ENCODE peak calls at places on chromosome 12, in nine cellular contexts. One of them, this sample, is unnamed.

GRCh38 chr12:1618489-1618888 is 10.5 kb upstream of the WNT5B start:
- DNase-seq in NCI-H345: no peak
- DNase-seq in cardiac fibroblast: no peak
- DNase-seq in SHP77: no peak
- DNase-seq in H54: no peak
- DNase-seq in aorta: no peak
- DNase-seq in T-cell: no peak
- DNase-seq in amniotic stem cell: no peak
- DNase-seq in NCI-H510A: no peak
- DNase-seq in this sample: no peak

GRCh38 chr12:77992760-77993159 is 162.1 kb downstream of the NAV3 start:
- DNase-seq in NCI-H345: no peak
- DNase-seq in cardiac fibroblast: no peak
- DNase-seq in SHP77: no peak
- DNase-seq in H54: no peak
- DNase-seq in aorta: no peak
- DNase-seq in T-cell: no peak
- DNase-seq in amniotic stem cell: no peak
- DNase-seq in NCI-H510A: no peak
- DNase-seq in this sample: no peak

GRCh38 chr12:2794261-2794735 is 472 bp upstream of the FKBP4 start:
- DNase-seq in NCI-H345: no peak
- DNase-seq in cardiac fibroblast: peak; percentile 49
- DNase-seq in SHP77: no peak
- DNase-seq in H54: no peak
- DNase-seq in aorta: no peak
- DNase-seq in T-cell: peak; percentile 13
- DNase-seq in amniotic stem cell: no peak
- DNase-seq in NCI-H510A: peak; percentile 39
- DNase-seq in this sample: peak; percentile 32

GRCh38 chr12:85029456-85029855 is 6.6 kb downstream of the TSPAN19 start:
- DNase-seq in NCI-H345: peak; percentile 36
- DNase-seq in cardiac fibroblast: peak; percentile 63
- DNase-seq in SHP77: peak; percentile 24
- DNase-seq in H54: no peak
- DNase-seq in aorta: no peak
- DNase-seq in T-cell: no peak
- DNase-seq in amniotic stem cell: peak; percentile 8
- DNase-seq in NCI-H510A: no peak
- DNase-seq in this sample: peak; percentile 64

GRCh38 chr12:64744422-64745258 is 14.6 kb downstream of the GNS start:
- DNase-seq in NCI-H345: no peak
- DNase-seq in cardiac fibroblast: peak; percentile 56
- DNase-seq in SHP77: no peak
- DNase-seq in H54: no peak
- DNase-seq in aorta: no peak
- DNase-seq in T-cell: no peak
- DNase-seq in amniotic stem cell: no peak
- DNase-seq in NCI-H510A: no peak
- DNase-seq in this sample: no peak

GRCh38 chr12:43453761-43454160 is 98.2 kb downstream of the ADAMTS20 start:
- DNase-seq in NCI-H345: no peak
- DNase-seq in cardiac fibroblast: no peak
- DNase-seq in SHP77: no peak
- DNase-seq in H54: no peak
- DNase-seq in aorta: no peak
- DNase-seq in T-cell: no peak
- DNase-seq in amniotic stem cell: no peak
- DNase-seq in NCI-H510A: no peak
- DNase-seq in this sample: peak; percentile 61

GRCh38 chr12:55915481-55915856 is 12.2 kb downstream of the PYM1 start:
- DNase-seq in NCI-H345: no peak
- DNase-seq in cardiac fibroblast: no peak
- DNase-seq in SHP77: no peak
- DNase-seq in H54: no peak
- DNase-seq in aorta: no peak
- DNase-seq in T-cell: no peak
- DNase-seq in amniotic stem cell: no peak
- DNase-seq in NCI-H510A: no peak
- DNase-seq in this sample: no peak

GRCh38 chr12:117042171-117042809 is 56.9 kb downstream of the TESC start:
- DNase-seq in NCI-H345: no peak
- DNase-seq in cardiac fibroblast: peak; percentile 9
- DNase-seq in SHP77: no peak
- DNase-seq in H54: peak; percentile 81
- DNase-seq in aorta: no peak
- DNase-seq in T-cell: no peak
- DNase-seq in amniotic stem cell: no peak
- DNase-seq in NCI-H510A: no peak
- DNase-seq in this sample: no peak

GRCh38 chr12:91382081-91382543 is 199.5 kb upstream of the DCN start:
- DNase-seq in NCI-H345: peak; percentile 73
- DNase-seq in cardiac fibroblast: peak; percentile 88
- DNase-seq in SHP77: peak; percentile 69
- DNase-seq in H54: peak; percentile 6
- DNase-seq in aorta: peak; percentile 86
- DNase-seq in T-cell: peak; percentile 74
- DNase-seq in amniotic stem cell: peak; percentile 57
- DNase-seq in NCI-H510A: peak; percentile 17
- DNase-seq in this sample: peak; percentile 82

GRCh38 chr12:74780458-74781241 is 243.0 kb downstream of the ATXN7L3B start:
- DNase-seq in NCI-H345: no peak
- DNase-seq in cardiac fibroblast: peak; percentile 58
- DNase-seq in SHP77: no peak
- DNase-seq in H54: peak; percentile 9
- DNase-seq in aorta: no peak
- DNase-seq in T-cell: no peak
- DNase-seq in amniotic stem cell: no peak
- DNase-seq in NCI-H510A: no peak
- DNase-seq in this sample: peak; percentile 28

GRCh38 chr12:63918788-63919300 is 74.3 kb downstream of the SRGAP1 start:
- DNase-seq in NCI-H345: no peak
- DNase-seq in cardiac fibroblast: peak; percentile 97
- DNase-seq in SHP77: no peak
- DNase-seq in H54: peak; percentile 15
- DNase-seq in aorta: no peak
- DNase-seq in T-cell: no peak
- DNase-seq in amniotic stem cell: peak; percentile 55
- DNase-seq in NCI-H510A: no peak
- DNase-seq in this sample: peak; percentile 48

GRCh38 chr12:30725739-30726138 is 29.0 kb downstream of the CAPRIN2 start:
- DNase-seq in NCI-H345: no peak
- DNase-seq in cardiac fibroblast: peak; percentile 80
- DNase-seq in SHP77: no peak
- DNase-seq in H54: peak; percentile 35
- DNase-seq in aorta: no peak
- DNase-seq in T-cell: no peak
- DNase-seq in amniotic stem cell: peak; percentile 41
- DNase-seq in NCI-H510A: no peak
- DNase-seq in this sample: peak; percentile 69

GRCh38 chr12:119365451-119365850 is 30.9 kb downstream of the CCDC60 start:
- DNase-seq in NCI-H345: no peak
- DNase-seq in cardiac fibroblast: no peak
- DNase-seq in SHP77: no peak
- DNase-seq in H54: no peak
- DNase-seq in aorta: no peak
- DNase-seq in T-cell: no peak
- DNase-seq in amniotic stem cell: no peak
- DNase-seq in NCI-H510A: no peak
- DNase-seq in this sample: no peak

GRCh38 chr12:92244036-92244435 is 98.4 kb upstream of the BTG1 start:
- DNase-seq in NCI-H345: no peak
- DNase-seq in cardiac fibroblast: peak; percentile 39
- DNase-seq in SHP77: no peak
- DNase-seq in H54: no peak
- DNase-seq in aorta: no peak
- DNase-seq in T-cell: no peak
- DNase-seq in amniotic stem cell: no peak
- DNase-seq in NCI-H510A: no peak
- DNase-seq in this sample: no peak

GRCh38 chr12:106436183-106436582 is 78.6 kb downstream of the POLR3B start:
- DNase-seq in NCI-H345: no peak
- DNase-seq in cardiac fibroblast: no peak
- DNase-seq in SHP77: no peak
- DNase-seq in H54: no peak
- DNase-seq in aorta: no peak
- DNase-seq in T-cell: no peak
- DNase-seq in amniotic stem cell: no peak
- DNase-seq in NCI-H510A: no peak
- DNase-seq in this sample: no peak

GRCh38 chr12:106113446-106114083 is 25.2 kb downstream of the NUAK1 start:
- DNase-seq in NCI-H345: no peak
- DNase-seq in cardiac fibroblast: no peak
- DNase-seq in SHP77: no peak
- DNase-seq in H54: no peak
- DNase-seq in aorta: no peak
- DNase-seq in T-cell: no peak
- DNase-seq in amniotic stem cell: no peak
- DNase-seq in NCI-H510A: no peak
- DNase-seq in this sample: no peak

GRCh38 chr12:52082988-52083637 is 3.6 kb downstream of the SMIM41 start:
- DNase-seq in NCI-H345: peak; percentile 52
- DNase-seq in cardiac fibroblast: peak; percentile 49
- DNase-seq in SHP77: peak; percentile 70
- DNase-seq in H54: peak; percentile 85
- DNase-seq in aorta: no peak
- DNase-seq in T-cell: peak; percentile 47
- DNase-seq in amniotic stem cell: no peak
- DNase-seq in NCI-H510A: no peak
- DNase-seq in this sample: peak; percentile 72

GRCh38 chr12:1680804-1681492 is 9.9 kb upstream of the ADIPOR2 start:
- DNase-seq in NCI-H345: no peak
- DNase-seq in cardiac fibroblast: peak; percentile 65
- DNase-seq in SHP77: no peak
- DNase-seq in H54: no peak
- DNase-seq in aorta: no peak
- DNase-seq in T-cell: no peak
- DNase-seq in amniotic stem cell: no peak
- DNase-seq in NCI-H510A: no peak
- DNase-seq in this sample: no peak

GRCh38 chr12:58920102-58920955 is at the start of gene LRIG3:
- DNase-seq in NCI-H345: peak; percentile 88
- DNase-seq in cardiac fibroblast: peak; percentile 89
- DNase-seq in SHP77: peak; percentile 90
- DNase-seq in H54: peak; percentile 76
- DNase-seq in aorta: peak; percentile 92
- DNase-seq in T-cell: no peak
- DNase-seq in amniotic stem cell: peak; percentile 84
- DNase-seq in NCI-H510A: peak; percentile 76
- DNase-seq in this sample: peak; percentile 95

GRCh38 chr12:114248527-114248926 is 157.4 kb downstream of the TBX5 start:
- DNase-seq in NCI-H345: no peak
- DNase-seq in cardiac fibroblast: no peak
- DNase-seq in SHP77: no peak
- DNase-seq in H54: no peak
- DNase-seq in aorta: no peak
- DNase-seq in T-cell: no peak
- DNase-seq in amniotic stem cell: no peak
- DNase-seq in NCI-H510A: no peak
- DNase-seq in this sample: no peak